ENCODE peak calls at places on chromosome 10, in eight cellular contexts. M is ovary, Q is small intestine, C is IMR-90, S is neural progenitor cell, O is astrocyte, K is A549, R is neuronal stem cell. G is an unnamed sample.

GRCh38 chr10:76942556-76943416 is 694.8 kb downstream of the KCNMA1 start:
- DNase-seq in R (no peak), C (peak; percentile 29), K (no peak), O (no peak), S (no peak), M (no peak), Q (no peak), G (no peak)

GRCh38 chr10:76432274-76433012 is 1001.0 kb downstream of the LRMDA start:
- DNase-seq in S (no peak), C (peak; percentile 74), K (no peak), Q (no peak), M (peak; percentile 48), R (no peak), O (peak; percentile 85), G (no peak)

GRCh38 chr10:35492387-35493195 is 112.5 kb upstream of the GJD4 start:
- DNase-seq in S (no peak), O (no peak), M (no peak), C (no peak), R (no peak), K (no peak), Q (no peak), G (no peak)

GRCh38 chr10:70578371-70578947 is 24.1 kb downstream of the PRF1 start:
- DNase-seq in K (no peak), S (no peak), M (no peak), Q (peak; percentile 72), O (peak; percentile 99), C (peak; percentile 56), R (no peak), G (no peak)

GRCh38 chr10:86686972-86687371 is 18.7 kb downstream of the LDB3 start:
- DNase-seq in K (no peak), S (no peak), C (no peak), M (no peak), O (no peak), Q (no peak), R (no peak), G (no peak)

GRCh38 chr10:101217450-101218281 is 11.6 kb downstream of the LBX1 start:
- DNase-seq in C (peak; percentile 36), R (peak; percentile 87), M (no peak), K (peak; percentile 72), S (peak; percentile 96), Q (peak; percentile 26), O (peak; percentile 20), G (no peak)

GRCh38 chr10:97718659-97719142 is 5.2 kb downstream of the MARVELD1 start:
- DNase-seq in R (no peak), C (no peak), O (no peak), Q (peak; percentile 99), S (peak; percentile 48), M (peak; percentile 66), K (peak; percentile 63), G (peak; percentile 66)

GRCh38 chr10:72525689-72526088 is 100.2 kb downstream of the MICU1 start:
- DNase-seq in C (no peak), K (no peak), M (no peak), Q (no peak), O (no peak), R (no peak), S (no peak), G (no peak)

GRCh38 chr10:71088054-71088453 is 124.3 kb upstream of the UNC5B start:
- DNase-seq in K (no peak), Q (no peak), C (no peak), S (no peak), O (peak; percentile 81), M (no peak), R (no peak), G (no peak)

GRCh38 chr10:89476150-89476549 is 59.2 kb downstream of the SLC16A12 start:
- DNase-seq in K (no peak), C (no peak), R (no peak), S (no peak), Q (no peak), M (no peak), O (no peak), G (no peak)

GRCh38 chr10:32530231-32530630 is 84.3 kb downstream of the CCDC7 start:
- DNase-seq in O (no peak), M (no peak), R (no peak), Q (no peak), K (no peak), C (no peak), S (no peak), G (no peak)

GRCh38 chr10:110005716-110006115 is 2.1 kb upstream of the ADD3 start:
- DNase-seq in C (peak; percentile 88), M (peak; percentile 33), O (peak; percentile 67), K (peak; percentile 38), R (no peak), S (peak; percentile 56), Q (peak; percentile 56), G (peak; percentile 18)

GRCh38 chr10:121415017-121415416 is 183.2 kb downstream of the FGFR2 start:
- DNase-seq in R (no peak), C (no peak), S (no peak), M (no peak), K (no peak), O (no peak), Q (no peak), G (no peak)

GRCh38 chr10:121416071-121416470 is 182.2 kb downstream of the FGFR2 start:
- DNase-seq in S (no peak), O (no peak), Q (no peak), R (no peak), C (no peak), M (no peak), K (no peak), G (no peak)

GRCh38 chr10:121417298-121417697 is 180.9 kb downstream of the FGFR2 start:
- DNase-seq in S (no peak), R (no peak), K (no peak), Q (no peak), M (no peak), C (no peak), O (no peak), G (no peak)

GRCh38 chr10:121413951-121414350 is 184.3 kb downstream of the FGFR2 start:
- DNase-seq in K (no peak), Q (no peak), C (no peak), R (no peak), M (no peak), S (no peak), O (no peak), G (no peak)

DNA sequence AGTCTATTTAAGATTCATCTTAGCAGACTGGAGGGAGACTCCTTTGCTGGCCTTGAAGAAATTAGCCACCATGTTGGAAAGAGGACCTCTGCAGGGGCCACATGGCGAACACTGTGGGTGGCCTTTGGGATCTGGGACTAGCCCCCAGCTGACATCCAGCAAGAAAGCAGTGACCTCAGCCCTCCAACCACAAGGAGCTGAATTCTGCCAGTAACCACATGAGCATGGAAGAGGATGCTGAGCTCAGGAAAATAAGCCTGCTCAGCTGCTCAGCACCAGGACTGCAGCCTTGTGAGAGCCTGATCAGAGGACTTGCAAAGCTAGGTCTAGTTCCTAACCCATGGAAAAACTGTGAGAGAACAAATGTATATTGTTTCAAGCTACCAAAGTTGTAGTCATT is 183.9 kb downstream of the FGFR2 start:
- DNase-seq in C (no peak), S (no peak), O (peak; percentile 15), Q (no peak), M (no peak), K (no peak), R (no peak), G (no peak)
- H3K4me3 ChIP-seq in C (no peak overlapping the region), S (no peak overlapping the region), O (no peak overlapping the region), Q (no peak overlapping the region), M (no peak overlapping the region), K (no peak overlapping the region), R (no peak overlapping the region), G (no peak overlapping the region)

DNA sequence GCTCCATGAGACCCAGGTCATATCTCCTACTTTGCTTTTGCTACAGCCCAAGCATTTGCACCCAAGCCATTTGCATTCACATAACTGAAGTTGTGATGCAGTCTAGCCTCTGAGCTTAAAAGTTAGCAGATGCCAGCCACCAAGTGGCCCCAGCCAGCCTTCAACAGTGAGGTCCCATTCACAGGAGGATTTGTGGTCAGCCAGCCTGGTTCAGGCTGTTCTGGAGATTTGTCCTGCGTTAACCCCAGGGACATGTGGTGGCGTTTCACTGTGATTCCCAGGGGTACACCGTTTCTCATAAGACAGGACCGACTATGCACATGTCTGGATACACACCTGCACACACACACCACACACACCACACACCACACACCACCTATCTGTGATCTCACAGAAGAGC is 51.2 kb downstream of the GPR26 start:
- DNase-seq in C (no peak), O (no peak), R (no peak), Q (no peak), S (no peak), M (no peak), K (no peak), G (no peak)
- H3K9me3 ChIP-seq in C (peaks cover 33% of the 10 kb centered on the region), O (peaks cover 4% of the 10 kb centered on the region), R (no peaks in the 10 kb centered on the region), Q (no peaks in the 10 kb centered on the region), S (no peaks in the 10 kb centered on the region), M (no peaks in the 10 kb centered on the region), K (no peaks in the 10 kb centered on the region), G (no peaks in the 10 kb centered on the region)

GRCh38 chr10:1467450-1467849 is 269.9 kb downstream of the ADARB2 start:
- DNase-seq in C (no peak), S (no peak), R (no peak), O (no peak), M (no peak), Q (peak; percentile 74), K (no peak), G (no peak)

GRCh38 chr10:1462994-1463633 is 274.2 kb downstream of the ADARB2 start:
- DNase-seq in S (no peak), M (no peak), C (no peak), R (no peak), O (no peak), K (no peak), Q (no peak), G (no peak)

GRCh38 chr10:1465993-1466764 is 271.1 kb downstream of the ADARB2 start:
- DNase-seq in O (no peak), S (no peak), K (no peak), M (no peak), Q (peak; percentile 69), C (no peak), R (no peak), G (no peak)

GRCh38 chr10:1464866-1465265 is 272.5 kb downstream of the ADARB2 start:
- DNase-seq in M (no peak), C (no peak), R (no peak), O (no peak), Q (no peak), S (no peak), K (no peak), G (no peak)

GRCh38 chr10:1465421-1465902 is 271.9 kb downstream of the ADARB2 start:
- DNase-seq in S (no peak), C (no peak), K (no peak), M (no peak), R (no peak), O (no peak), Q (peak; percentile 58), G (no peak)
- H3K4me3 ChIP-seq in S (no peak overlapping the region), C (no peak overlapping the region), K (peak overlapping the region; percentile 3), M (no peak overlapping the region), R (no peak overlapping the region), O (no peak overlapping the region), Q (no peak overlapping the region), G (no peak overlapping the region)

DNA sequence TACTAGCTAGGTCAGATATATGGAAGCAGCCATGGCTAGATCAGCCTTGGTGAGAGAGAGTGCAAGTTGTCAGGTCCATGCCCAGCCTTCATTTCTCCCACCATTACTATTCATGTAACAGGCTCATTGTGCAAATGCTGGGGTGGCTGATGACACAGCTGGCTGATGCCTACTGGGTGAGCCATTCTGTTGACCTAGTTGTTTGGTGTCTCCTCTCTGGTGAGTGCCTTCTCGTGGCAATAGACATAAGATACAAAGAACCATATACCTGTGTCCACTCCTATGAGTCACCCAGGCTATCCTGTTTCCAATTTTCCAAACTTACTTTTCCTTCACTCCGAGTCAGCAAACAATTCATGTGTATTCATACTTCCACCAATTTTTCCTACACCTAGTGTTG is 46.0 kb downstream of the ZNF25 start:
- DNase-seq in O (no peak), M (no peak), R (no peak), C (no peak), K (no peak), Q (no peak), S (no peak), G (no peak)
- H3K9me3 ChIP-seq in O (peaks cover 8% of the 10 kb centered on the region), M (no peaks in the 10 kb centered on the region), R (no peaks in the 10 kb centered on the region), C (no peaks in the 10 kb centered on the region), K (peaks cover 2% of the 10 kb centered on the region), Q (no peaks in the 10 kb centered on the region), S (no peaks in the 10 kb centered on the region), G (no peaks in the 10 kb centered on the region)

G was measured in gastrocnemius medialis.